ENCODE peak calls at places on chromosomes 7 and 10, in five cellular contexts. T is left ventricle myocardium inferior; R is NCI-H2029 treated with DMSO at 0.1 percent for 48 hours; O is endodermal cell; Y is stimulated activated CD4-positive, alpha-beta T cell treated with anti-CD3 and anti-CD28 coated beads, Interleukin-15, amount 100 ng/mL, for 1 hour. Q is an unnamed sample.

GRCh38 chr10:51700228-51700835 is 937 bp upstream of the CSTF2T start:
- DNase-seq in T (no peak), O (peak), Y (no peak), R (no peak), Q (no peak)

GRCh38 chr7:50707607-50708006 is 75.1 kb downstream of the GRB10 start:
- DNase-seq in R (no peak), O (no peak), Y (no peak), T (no peak), Q (no peak)

GRCh38 chr7:5495581-5496375 is 72.1 kb upstream of the TNRC18 start:
- DNase-seq in T (peak), Y (no peak), O (peak), R (peak), Q (peak)

GRCh38 chr7:55111007-55111406 is 92.2 kb downstream of the EGFR start:
- DNase-seq in R (peak), O (no peak), T (no peak), Y (no peak), Q (no peak)

GRCh38 chr7:129990403-129991192 is 37.8 kb upstream of the UBE2H start:
- DNase-seq in O (peak), T (no peak), R (no peak), Y (no peak), Q (no peak)

GRCh38 chr10:90193240-90193985 is 492.0 kb downstream of the KIF20B start:
- DNase-seq in Y (no peak), T (no peak), O (no peak), R (no peak), Q (no peak)

GRCh38 chr7:20776942-20777341 is 9.7 kb downstream of the SP8 start:
- DNase-seq in R (no peak), T (no peak), Y (no peak), O (peak), Q (no peak)

GRCh38 chr10:22620140-22620857 is 94.1 kb downstream of the PIP4K2A start:
- DNase-seq in T (peak), R (no peak), O (no peak), Y (no peak), Q (no peak)

GRCh38 chr10:52280051-52280450 is 34.0 kb upstream of the DKK1 start:
- DNase-seq in R (no peak), Y (no peak), O (no peak), T (no peak), Q (no peak)

GRCh38 chr10:16853201-16853600 is 36.0 kb upstream of the RSU1 start:
- DNase-seq in O (no peak), Y (no peak), R (no peak), T (no peak), Q (no peak)

GRCh38 chr10:16612148-16612742 is 90.6 kb upstream of the C1QL3 start:
- DNase-seq in T (no peak), R (no peak), Y (no peak), O (peak), Q (no peak)

GRCh38 chr7:87627634-87627994 is 584 bp upstream of the RUNDC3B start:
- DNase-seq in T (no peak), Y (no peak), O (no peak), R (no peak), Q (peak)

GRCh38 chr10:19819419-19820033 is 3.3 kb downstream of the PLXDC2 start:
- DNase-seq in T (no peak), O (no peak), Y (no peak), R (peak), Q (no peak)

GRCh38 chr10:129583831-129584230 is 116.8 kb downstream of the MGMT start:
- DNase-seq in O (no peak), T (no peak), R (no peak), Y (no peak), Q (no peak)

GRCh38 chr10:119750391-119751230 is 24.8 kb downstream of the INPP5F start:
- DNase-seq in O (peak), Y (peak), R (peak), T (peak), Q (peak)

GRCh38 chr10:9205558-9205957 is 1151.1 kb downstream of the GATA3 start:
- DNase-seq in R (no peak), Y (no peak), T (no peak), O (no peak), Q (no peak)

GRCh38 chr10:102065561-102066420 is 642 bp downstream of the HPS6 start:
- DNase-seq in Y (no peak), R (no peak), T (peak), O (peak), Q (peak)

GRCh38 chr10:104638861-104639594 is 2.1 kb upstream of the SORCS3 start:
- DNase-seq in T (no peak), O (peak), R (no peak), Y (no peak), Q (peak)

GRCh38 chr10:83539528-83540308 is 599.6 kb upstream of the GHITM start:
- DNase-seq in O (peak), Y (no peak), R (no peak), T (peak), Q (no peak)

GRCh38 chr7:66267249-66267648 is 62.1 kb downstream of the TPST1 start:
- DNase-seq in Y (no peak), R (no peak), O (no peak), T (no peak), Q (no peak)

GRCh38 chr7:155166108-155166507 is 96.0 kb downstream of the HTR5A start:
- DNase-seq in Y (no peak), R (no peak), O (no peak), T (no peak), Q (peak)

GRCh38 chr7:130921391-130922180 is 187.6 kb upstream of the KLF14 start:
- DNase-seq in R (peak), Y (no peak), T (peak), O (no peak), Q (no peak)

GRCh38 chr7:80829527-80829926 is 89.3 kb downstream of the SEMA3C start:
- DNase-seq in O (no peak), T (no peak), Y (no peak), R (no peak), Q (no peak)

GRCh38 chr10:102752934-102753664 is 9.4 kb downstream of the WBP1L start:
- DNase-seq in T (no peak), Y (no peak), R (no peak), O (peak), Q (peak)

GRCh38 chr7:39686261-39686924 is 63.0 kb downstream of the RALA start:
- DNase-seq in Y (no peak), R (no peak), T (no peak), O (no peak), Q (no peak)

GRCh38 chr10:24215603-24216002 is 6.7 kb downstream of the KIAA1217 start:
- DNase-seq in Y (no peak), R (peak), O (no peak), T (no peak), Q (no peak)

GRCh38 chr7:142811154-142811737 is 40.5 kb downstream of the PRSS2 start:
- DNase-seq in O (peak), T (no peak), R (no peak), Y (no peak), Q (peak)

GRCh38 chr10:88920198-88920597 is 32.4 kb downstream of the ACTA2 start:
- DNase-seq in Y (no peak), T (no peak), O (no peak), R (no peak), Q (no peak)

GRCh38 chr10:79488303-79488702 is 24.0 kb upstream of the EIF5AL1 start:
- DNase-seq in T (peak), Y (no peak), O (peak), R (no peak), Q (no peak)

GRCh38 chr7:34991938-34992840 is 45.1 kb downstream of the DPY19L1 start:
- DNase-seq in O (no peak), T (no peak), R (no peak), Y (peak), Q (no peak)

GRCh38 chr7:51121945-51122425 is 194.6 kb downstream of the COBL start:
- DNase-seq in T (peak), Y (no peak), R (peak), O (peak), Q (peak)

GRCh38 chr10:124534231-124534798 is 72.7 kb downstream of the LHPP start:
- DNase-seq in R (no peak), T (peak), O (peak), Y (no peak), Q (no peak)

GRCh38 chr7:1915956-1916620 is 246.0 kb downstream of the ELFN1 start:
- DNase-seq in R (no peak), T (no peak), O (no peak), Y (no peak), Q (no peak)

GRCh38 chr10:32340596-32341180 is 6.3 kb downstream of the EPC1 start:
- DNase-seq in T (no peak), O (no peak), Y (no peak), R (no peak), Q (no peak)